ENCODE peak calls at places on chromosomes 2 and 18, in six cellular contexts. One of them, this sample, is unnamed.
A peak's percentile ranks its signal among the peaks of the same experiment; 100 is the strongest.

GRCh38 chr18:27541293-27541692 is 356.2 kb upstream of the CHST9 start:
- DNase-seq in stomach: no peak
- DNase-seq in cardiac muscle cell: no peak
- DNase-seq in tibial nerve: no peak
- DNase-seq in A549: no peak
- DNase-seq in heart right ventricle: no peak
- DNase-seq in this sample: no peak

GRCh38 chr2:21772624-21773023 is 648.9 kb downstream of the TDRD15 start:
- DNase-seq in stomach: no peak
- DNase-seq in cardiac muscle cell: peak; percentile 1
- DNase-seq in tibial nerve: no peak
- DNase-seq in A549: no peak
- DNase-seq in heart right ventricle: no peak
- DNase-seq in this sample: no peak

GRCh38 chr2:200336980-200337615 is 30.6 kb downstream of the SPATS2L start:
- DNase-seq in stomach: no peak
- DNase-seq in cardiac muscle cell: peak; percentile 47
- DNase-seq in tibial nerve: no peak
- DNase-seq in A549: no peak
- DNase-seq in heart right ventricle: no peak
- DNase-seq in this sample: no peak

GRCh38 chr2:195026261-195026660 is 630.8 kb upstream of the SLC39A10 start:
- DNase-seq in stomach: no peak
- DNase-seq in cardiac muscle cell: no peak
- DNase-seq in tibial nerve: no peak
- DNase-seq in A549: peak; percentile 33
- DNase-seq in heart right ventricle: no peak
- DNase-seq in this sample: peak; percentile 16

GRCh38 chr2:230881840-230882239 is 17.1 kb downstream of the ITM2C start:
- DNase-seq in stomach: no peak
- DNase-seq in cardiac muscle cell: no peak
- DNase-seq in tibial nerve: no peak
- DNase-seq in A549: no peak
- DNase-seq in heart right ventricle: no peak
- DNase-seq in this sample: no peak

GRCh38 chr2:191056218-191056617 is 42.2 kb upstream of the STAT1 start:
- DNase-seq in stomach: no peak
- DNase-seq in cardiac muscle cell: no peak
- DNase-seq in tibial nerve: no peak
- DNase-seq in A549: no peak
- DNase-seq in heart right ventricle: no peak
- DNase-seq in this sample: no peak

GRCh38 chr2:85275984-85276540 is 51.7 kb downstream of the TGOLN2 start:
- DNase-seq in stomach: no peak
- DNase-seq in cardiac muscle cell: no peak
- DNase-seq in tibial nerve: no peak
- DNase-seq in A549: no peak
- DNase-seq in heart right ventricle: no peak
- DNase-seq in this sample: no peak

GRCh38 chr2:133266926-133267590 is 301.2 kb downstream of the NCKAP5 start:
- DNase-seq in stomach: no peak
- DNase-seq in cardiac muscle cell: no peak
- DNase-seq in tibial nerve: no peak
- DNase-seq in A549: peak; percentile 51
- DNase-seq in heart right ventricle: no peak
- DNase-seq in this sample: no peak

GRCh38 chr2:226355600-226355999 is 444.0 kb downstream of the IRS1 start:
- DNase-seq in stomach: no peak
- DNase-seq in cardiac muscle cell: no peak
- DNase-seq in tibial nerve: no peak
- DNase-seq in A549: no peak
- DNase-seq in heart right ventricle: no peak
- DNase-seq in this sample: no peak

GRCh38 chr2:17106418-17106817 is 411.8 kb downstream of the RAD51AP2 start:
- DNase-seq in stomach: no peak
- DNase-seq in cardiac muscle cell: no peak
- DNase-seq in tibial nerve: no peak
- DNase-seq in A549: no peak
- DNase-seq in heart right ventricle: no peak
- DNase-seq in this sample: no peak

GRCh38 chr2:42969231-42970150 is 177.1 kb upstream of the HAAO start:
- DNase-seq in stomach: no peak
- DNase-seq in cardiac muscle cell: peak; percentile 70
- DNase-seq in tibial nerve: no peak
- DNase-seq in A549: peak; percentile 42
- DNase-seq in heart right ventricle: no peak
- DNase-seq in this sample: no peak

GRCh38 chr2:72145658-72146329 is 1.9 kb downstream of the CYP26B1 start:
- DNase-seq in stomach: no peak
- DNase-seq in cardiac muscle cell: peak; percentile 24
- DNase-seq in tibial nerve: no peak
- DNase-seq in A549: no peak
- DNase-seq in heart right ventricle: no peak
- DNase-seq in this sample: no peak

GRCh38 chr2:148926291-148926961 is 51.4 kb downstream of the KIF5C start:
- DNase-seq in stomach: peak; percentile 59
- DNase-seq in cardiac muscle cell: peak; percentile 47
- DNase-seq in tibial nerve: no peak
- DNase-seq in A549: peak; percentile 31
- DNase-seq in heart right ventricle: no peak
- DNase-seq in this sample: peak; percentile 58

GRCh38 chr18:48565105-48565504 is 26.3 kb downstream of the CTIF start:
- DNase-seq in stomach: no peak
- DNase-seq in cardiac muscle cell: no peak
- DNase-seq in tibial nerve: no peak
- DNase-seq in A549: no peak
- DNase-seq in heart right ventricle: no peak
- DNase-seq in this sample: no peak

GRCh38 chr2:234722176-234722575 is 225.3 kb upstream of the ARL4C start:
- DNase-seq in stomach: no peak
- DNase-seq in cardiac muscle cell: peak; percentile 51
- DNase-seq in tibial nerve: no peak
- DNase-seq in A549: no peak
- DNase-seq in heart right ventricle: no peak
- DNase-seq in this sample: no peak

GRCh38 chr2:224933416-224933815 is 108.9 kb downstream of the DOCK10 start:
- DNase-seq in stomach: no peak
- DNase-seq in cardiac muscle cell: no peak
- DNase-seq in tibial nerve: no peak
- DNase-seq in A549: no peak
- DNase-seq in heart right ventricle: no peak
- DNase-seq in this sample: no peak

GRCh38 chr2:147232225-147232669 is 612.6 kb upstream of the ACVR2A start:
- DNase-seq in stomach: no peak
- DNase-seq in cardiac muscle cell: no peak
- DNase-seq in tibial nerve: no peak
- DNase-seq in A549: no peak
- DNase-seq in heart right ventricle: no peak
- DNase-seq in this sample: no peak

GRCh38 chr2:105317937-105318336 is 11.6 kb downstream of the TGFBRAP1 start:
- DNase-seq in stomach: no peak
- DNase-seq in cardiac muscle cell: no peak
- DNase-seq in tibial nerve: no peak
- DNase-seq in A549: no peak
- DNase-seq in heart right ventricle: no peak
- DNase-seq in this sample: no peak

GRCh38 chr18:57660961-57661360 is 39.3 kb upstream of the NARS1 start:
- DNase-seq in stomach: no peak
- DNase-seq in cardiac muscle cell: peak; percentile 65
- DNase-seq in tibial nerve: no peak
- DNase-seq in A549: no peak
- DNase-seq in heart right ventricle: no peak
- DNase-seq in this sample: no peak

GRCh38 chr2:172094319-172095145 is 8.2 kb downstream of the DLX2 start:
- DNase-seq in stomach: no peak
- DNase-seq in cardiac muscle cell: no peak
- DNase-seq in tibial nerve: no peak
- DNase-seq in A549: peak; percentile 45
- DNase-seq in heart right ventricle: no peak
- DNase-seq in this sample: no peak

GRCh38 chr2:23760746-23761145 is 166.2 kb downstream of the ATAD2B start:
- DNase-seq in stomach: no peak
- DNase-seq in cardiac muscle cell: peak; percentile 78
- DNase-seq in tibial nerve: no peak
- DNase-seq in A549: peak; percentile 63
- DNase-seq in heart right ventricle: no peak
- DNase-seq in this sample: no peak

GRCh38 chr2:147026664-147027278 is 818.1 kb upstream of the ACVR2A start:
- DNase-seq in stomach: no peak
- DNase-seq in cardiac muscle cell: peak; percentile 78
- DNase-seq in tibial nerve: no peak
- DNase-seq in A549: no peak
- DNase-seq in heart right ventricle: no peak
- DNase-seq in this sample: no peak

GRCh38 chr2:101175991-101176390 is 24.8 kb upstream of the TBC1D8 start:
- DNase-seq in stomach: no peak
- DNase-seq in cardiac muscle cell: peak; percentile 40
- DNase-seq in tibial nerve: no peak
- DNase-seq in A549: peak; percentile 54
- DNase-seq in heart right ventricle: no peak
- DNase-seq in this sample: no peak

DNA sequence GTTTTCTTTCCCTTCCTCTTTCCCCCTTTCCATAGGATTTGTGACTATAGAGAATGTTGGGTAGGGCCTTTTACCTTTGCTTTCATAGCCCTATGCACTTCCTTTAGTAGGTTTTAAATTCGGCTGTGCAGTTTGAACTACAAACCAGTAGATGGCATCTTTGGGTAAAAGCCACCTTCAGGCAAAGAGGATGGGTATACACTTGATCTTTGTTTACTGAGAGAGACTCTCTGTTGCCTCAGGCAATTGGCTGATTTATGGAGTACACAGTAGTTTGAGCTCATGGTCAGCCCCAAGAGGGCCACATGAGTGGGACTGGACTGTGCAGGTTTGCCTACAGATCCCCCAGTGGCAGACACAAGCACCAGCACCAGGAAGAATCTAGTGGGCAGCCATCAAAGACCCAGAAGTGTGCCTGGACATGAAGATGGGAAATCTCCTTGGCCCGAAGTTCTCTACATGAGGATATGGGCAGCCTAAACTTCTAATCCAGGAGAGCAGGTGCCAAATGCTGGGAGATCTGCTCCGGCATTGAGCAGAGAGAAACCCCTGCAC is 1304.3 kb upstream of the DDX18 start:
- DNase-seq in stomach: no peak
- DNase-seq in cardiac muscle cell: peak; percentile 14
- DNase-seq in tibial nerve: no peak
- DNase-seq in A549: peak; percentile 5
- DNase-seq in heart right ventricle: no peak
- DNase-seq in this sample: no peak
- TF ChIP-seq CTCF in stomach: no peak
- TF ChIP-seq CTCF in cardiac muscle cell: peak; percentile 31
- TF ChIP-seq CTCF in tibial nerve: no peak
- TF ChIP-seq CTCF in A549: no peak
- TF ChIP-seq CTCF in heart right ventricle: no peak
- TF ChIP-seq CTCF in this sample: no peak

DNA sequence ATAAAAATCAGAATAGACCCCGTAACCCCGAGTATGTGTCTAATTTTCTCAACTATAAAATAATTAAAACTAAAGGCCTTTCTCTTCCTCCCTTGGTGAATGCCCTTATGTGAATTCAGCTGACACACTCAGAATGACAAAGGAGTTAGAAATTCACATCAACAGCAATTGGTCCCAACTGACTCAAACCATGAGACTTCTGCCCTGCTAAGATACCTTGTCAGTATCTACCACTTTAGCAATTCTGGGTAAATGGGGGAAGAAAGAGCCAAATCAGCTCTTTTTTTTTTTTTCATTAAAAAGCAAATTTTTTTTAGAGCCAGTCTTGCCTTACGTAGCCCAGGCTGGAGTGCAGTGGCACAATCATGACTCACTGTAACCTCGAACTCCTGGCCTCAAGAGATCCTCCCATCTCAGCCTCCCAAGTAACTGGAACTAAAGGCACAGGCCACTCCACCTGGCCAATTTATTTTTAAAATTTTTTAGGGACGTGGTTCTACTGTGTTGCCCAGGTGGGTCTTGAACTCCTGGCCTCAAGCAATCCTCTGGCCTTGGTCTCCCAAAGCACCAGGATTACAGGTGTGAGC is 1.7 kb upstream of the PPP4R1 start:
- DNase-seq in stomach: no peak
- DNase-seq in cardiac muscle cell: no peak
- DNase-seq in tibial nerve: no peak
- DNase-seq in A549: no peak
- DNase-seq in heart right ventricle: no peak
- DNase-seq in this sample: no peak
- H3K27ac ChIP-seq in stomach: no peak overlapping the region
- H3K27ac ChIP-seq in cardiac muscle cell: no peak overlapping the region
- H3K27ac ChIP-seq in tibial nerve: peak overlapping the region; percentile 97
- H3K27ac ChIP-seq in A549: peak overlapping the region; percentile 100
- H3K27ac ChIP-seq in heart right ventricle: peak overlapping the region; percentile 97
- H3K27ac ChIP-seq in this sample: no peak overlapping the region

GRCh38 chr18:11999431-11999830 is 18.1 kb downstream of the IMPA2 start:
- DNase-seq in stomach: peak; percentile 27
- DNase-seq in cardiac muscle cell: no peak
- DNase-seq in tibial nerve: no peak
- DNase-seq in A549: no peak
- DNase-seq in heart right ventricle: no peak
- DNase-seq in this sample: no peak
- TF ChIP-seq CTCF in stomach: no peak
- TF ChIP-seq CTCF in cardiac muscle cell: no peak
- TF ChIP-seq CTCF in tibial nerve: no peak
- TF ChIP-seq CTCF in A549: no peak
- TF ChIP-seq CTCF in heart right ventricle: no peak
- TF ChIP-seq CTCF in this sample: no peak

GRCh38 chr2:223897669-223898314 is 47.3 kb downstream of the WDFY1 start:
- DNase-seq in stomach: no peak
- DNase-seq in cardiac muscle cell: no peak
- DNase-seq in tibial nerve: no peak
- DNase-seq in A549: no peak
- DNase-seq in heart right ventricle: no peak
- DNase-seq in this sample: no peak
- H3K27ac ChIP-seq in stomach: no peak overlapping the region
- H3K27ac ChIP-seq in cardiac muscle cell: no peak overlapping the region
- H3K27ac ChIP-seq in tibial nerve: peak overlapping the region; percentile 21
- H3K27ac ChIP-seq in A549: no peak overlapping the region
- H3K27ac ChIP-seq in heart right ventricle: no peak overlapping the region
- H3K27ac ChIP-seq in this sample: no peak overlapping the region

GRCh38 chr2:189674374-189675112 is at the start of gene ANKAR:
- DNase-seq in stomach: peak; percentile 91
- DNase-seq in cardiac muscle cell: peak; percentile 97
- DNase-seq in tibial nerve: peak; percentile 76
- DNase-seq in A549: peak; percentile 92
- DNase-seq in heart right ventricle: peak; percentile 89
- DNase-seq in this sample: peak; percentile 94
- TF ChIP-seq CTCF in stomach: peak; percentile 75
- TF ChIP-seq CTCF in cardiac muscle cell: peak; percentile 81
- TF ChIP-seq CTCF in tibial nerve: peak; percentile 93
- TF ChIP-seq CTCF in A549: peak; percentile 95
- TF ChIP-seq CTCF in heart right ventricle: peak; percentile 88
- TF ChIP-seq CTCF in this sample: peak; percentile 58

GRCh38 chr2:59889305-59889704 is 664.1 kb downstream of the BCL11A start:
- DNase-seq in stomach: no peak
- DNase-seq in cardiac muscle cell: no peak
- DNase-seq in tibial nerve: no peak
- DNase-seq in A549: no peak
- DNase-seq in heart right ventricle: no peak
- DNase-seq in this sample: no peak
- H3K27ac ChIP-seq in stomach: no peak overlapping the region
- H3K27ac ChIP-seq in cardiac muscle cell: no peak overlapping the region
- H3K27ac ChIP-seq in tibial nerve: no peak overlapping the region
- H3K27ac ChIP-seq in A549: no peak overlapping the region
- H3K27ac ChIP-seq in heart right ventricle: no peak overlapping the region
- H3K27ac ChIP-seq in this sample: no peak overlapping the region

This sample was measured in adrenal gland.